ENCODE peak calls at places on chromosomes 13 and 19, in eight cellular contexts. C, F, I, L, J, K, E and U are unnamed samples.

GRCh38 chr19:44875666-44876418 is 15.2 kb upstream of the TOMM40 start:
- DNase-seq in C (peak), F (no peak), I (no peak), J (peak), E (no peak), K (no peak), L (no peak), U (no peak)

GRCh38 chr13:32068255-32068654 is 36.7 kb downstream of the FRY start:
- DNase-seq in J (no peak), C (no peak), K (no peak), L (no peak), E (no peak), I (no peak), F (no peak), U (no peak)

GRCh38 chr13:52001120-52001731 is 10.0 kb downstream of the ATP7B start:
- DNase-seq in F (no peak), I (peak), K (peak), J (peak), L (no peak), C (peak), E (no peak), U (no peak)

GRCh38 chr13:42814868-42815267 is 33.5 kb downstream of the FAM216B start:
- DNase-seq in I (peak), K (peak), E (no peak), F (no peak), L (no peak), C (peak), J (peak), U (no peak)

GRCh38 chr13:71621152-71622124 is 245.6 kb downstream of the DACH1 start:
- DNase-seq in E (no peak), I (no peak), F (no peak), L (no peak), C (no peak), K (no peak), J (no peak), U (no peak)

GRCh38 chr13:67063036-67063435 is 167.1 kb downstream of the PCDH9 start:
- DNase-seq in F (no peak), C (no peak), I (no peak), J (no peak), E (no peak), L (no peak), K (no peak), U (no peak)

GRCh38 chr19:45477713-45478453 is 10.1 kb downstream of the FOSB start:
- DNase-seq in E (no peak), I (no peak), K (no peak), L (no peak), J (peak), C (no peak), F (no peak), U (no peak)

GRCh38 chr13:30796833-30797601 is 61.7 kb downstream of the ALOX5AP start:
- DNase-seq in I (no peak), F (no peak), E (peak), J (no peak), L (no peak), K (no peak), C (peak), U (no peak)

GRCh38 chr13:66074018-66074615 is 1156.0 kb downstream of the PCDH9 start:
- DNase-seq in K (no peak), F (no peak), J (no peak), C (no peak), L (no peak), I (no peak), E (no peak), U (no peak)

GRCh38 chr19:4559569-4559968 is at the start of gene SEMA6B:
- DNase-seq in C (peak), E (no peak), L (no peak), F (peak), I (no peak), K (no peak), J (no peak), U (no peak)

GRCh38 chr13:109745702-109746101 is 40.7 kb downstream of the IRS2 start:
- DNase-seq in J (no peak), E (no peak), C (no peak), K (no peak), F (no peak), I (no peak), L (no peak), U (no peak)

GRCh38 chr19:35295792-35296462 is 4.0 kb downstream of the MAG start:
- DNase-seq in E (peak), K (no peak), F (no peak), J (no peak), I (no peak), L (no peak), C (no peak), U (no peak)